ENCODE peak calls at places on chromosomes 2 and 18, in seven cellular contexts. Q is left ventricle myocardium inferior; S is SK-N-SH; B is Karpas-422; F is hepatocyte; N is heart left ventricle; V is naive thymus-derived CD4-positive, alpha-beta T cell. G is an unnamed sample.

GRCh38 chr2:42777883-42778805 is 14.2 kb upstream of the OXER1 start:
- DNase-seq in V (peak), N (no peak), F (no peak), Q (no peak), S (no peak), B (no peak), G (no peak)

GRCh38 chr2:226077031-226077430 is 677.5 kb downstream of the NYAP2 start:
- DNase-seq in V (no peak), B (no peak), S (no peak), Q (no peak), N (no peak), F (no peak), G (no peak)

GRCh38 chr2:185108588-185108987 is 510.3 kb downstream of the ZNF804A start:
- DNase-seq in N (no peak), F (no peak), V (no peak), S (no peak), Q (no peak), B (no peak), G (no peak)

GRCh38 chr2:120373424-120373823 is 27.5 kb downstream of the INHBB start:
- DNase-seq in N (peak), V (no peak), B (no peak), Q (no peak), F (no peak), S (no peak), G (no peak)

GRCh38 chr2:108370080-108370479 is 7.7 kb upstream of the SULT1C4 start:
- DNase-seq in B (no peak), F (peak), V (no peak), Q (no peak), N (no peak), S (no peak), G (no peak)

GRCh38 chr2:84781942-84782716 is 98.8 kb downstream of the TRABD2A start:
- DNase-seq in B (peak), S (no peak), Q (no peak), F (peak), V (peak), N (no peak), G (no peak)

GRCh38 chr2:196415384-196415783 is 224.1 kb upstream of the CCDC150 start:
- DNase-seq in F (no peak), S (no peak), V (peak), Q (no peak), B (peak), N (no peak), G (no peak)

GRCh38 chr2:214465386-214466146 is 54.7 kb downstream of the VWC2L start:
- DNase-seq in B (no peak), S (no peak), F (peak), Q (peak), V (no peak), N (peak), G (no peak)

GRCh38 chr2:57146951-57147350 is 899.7 kb upstream of the VRK2 start:
- DNase-seq in Q (no peak), S (no peak), B (no peak), V (no peak), N (no peak), F (no peak), G (no peak)

GRCh38 chr2:137950238-137950637 is 14.0 kb upstream of the HNMT start:
- DNase-seq in F (no peak), N (no peak), B (no peak), V (no peak), S (no peak), Q (no peak), G (no peak)

GRCh38 chr2:60515751-60516226 is 37.7 kb downstream of the BCL11A start:
- DNase-seq in N (no peak), Q (no peak), V (no peak), S (no peak), B (peak), F (peak), G (peak)

GRCh38 chr18:47999801-48000248 is 69.4 kb upstream of the SMAD2 start:
- DNase-seq in Q (no peak), F (no peak), S (no peak), B (peak), N (no peak), V (no peak), G (no peak)

GRCh38 chr2:104447831-104448434 is 406.0 kb upstream of the POU3F3 start:
- DNase-seq in B (peak), Q (no peak), F (no peak), S (no peak), V (peak), N (no peak), G (no peak)

DNA sequence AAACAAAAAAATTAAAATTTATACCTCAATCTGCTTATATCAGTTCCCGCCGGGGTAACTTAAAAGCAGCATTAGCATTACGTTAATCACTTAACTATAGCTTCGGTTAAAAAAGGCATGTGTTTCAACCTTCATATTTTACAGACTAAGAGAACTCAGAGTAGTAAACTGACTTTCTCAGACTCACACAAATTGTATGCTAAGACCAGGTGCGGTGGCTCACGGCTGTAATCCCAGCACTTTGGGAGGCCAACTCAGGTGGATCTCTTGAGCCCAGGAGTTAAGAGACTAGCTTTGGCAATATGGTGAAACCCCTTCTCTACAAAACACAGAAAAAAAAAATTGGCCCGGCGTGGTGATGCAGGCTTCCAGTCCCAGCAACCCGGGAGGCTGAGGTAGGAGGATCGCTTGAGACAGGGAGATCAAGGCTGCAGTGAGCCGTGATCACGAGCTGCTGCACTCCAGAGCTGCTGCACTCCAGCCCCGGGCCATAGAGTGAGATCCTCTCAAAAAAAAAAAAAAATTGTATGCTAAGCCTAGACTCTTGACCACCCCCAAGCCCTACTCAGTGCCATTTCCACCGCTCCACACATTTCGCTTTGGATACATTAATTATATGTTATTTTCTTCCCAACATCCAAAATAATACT is 2.4 kb downstream of the HNRNPLL start:
- DNase-seq in B (peak), V (no peak), N (no peak), Q (no peak), S (peak), F (peak), G (no peak)
- H3K4me3 ChIP-seq in B (peak), V (peak), N (peak), Q (peak), S (peak), F (peak), G (no peak)

GRCh38 chr2:73928995-73929394 is 2.3 kb downstream of the DGUOK start:
- DNase-seq in B (no peak), F (no peak), N (no peak), Q (no peak), V (no peak), S (no peak), G (no peak)
- H3K4me3 ChIP-seq in B (peak), F (no peak), N (no peak), Q (no peak), V (peak), S (peak), G (peak)

GRCh38 chr2:221102896-221103688 is 469.0 kb downstream of the EPHA4 start:
- DNase-seq in N (no peak), V (no peak), B (no peak), S (no peak), Q (no peak), F (no peak), G (no peak)

GRCh38 chr2:221107424-221107823 is 464.7 kb downstream of the EPHA4 start:
- DNase-seq in Q (no peak), N (no peak), B (no peak), F (no peak), V (no peak), S (no peak), G (no peak)

GRCh38 chr2:221103930-221104329 is 468.2 kb downstream of the EPHA4 start:
- DNase-seq in F (no peak), V (no peak), Q (peak), B (no peak), N (no peak), S (no peak), G (no peak)

GRCh38 chr2:221106241-221106640 is 465.9 kb downstream of the EPHA4 start:
- DNase-seq in Q (no peak), B (no peak), S (no peak), N (no peak), V (no peak), F (no peak), G (no peak)

DNA sequence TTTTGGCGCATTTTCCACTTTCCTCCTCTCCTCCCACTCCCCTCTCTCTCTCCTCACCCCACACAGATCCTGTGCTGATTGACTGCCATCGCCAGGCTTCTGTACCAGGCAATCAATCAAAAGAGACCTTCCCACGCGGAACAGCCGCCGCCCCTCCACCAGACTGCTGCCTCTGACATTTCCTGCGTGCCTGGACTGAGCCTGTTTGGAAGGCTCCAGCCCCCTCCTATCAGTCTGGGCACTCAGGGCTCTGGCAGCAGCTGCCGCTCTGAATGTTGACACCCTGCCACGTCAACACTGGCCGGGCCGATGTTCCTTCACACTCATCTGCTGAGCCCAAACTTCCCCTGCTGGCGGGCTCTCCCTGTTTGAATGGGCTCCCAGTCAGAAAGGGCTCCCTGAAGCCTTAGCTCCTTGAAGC is 467.7 kb downstream of the EPHA4 start:
- DNase-seq in F (peak), V (no peak), B (no peak), S (no peak), N (peak), Q (peak), G (peak)
- H3K4me3 ChIP-seq in F (no peak), V (no peak), B (no peak), S (no peak), N (no peak), Q (peak), G (no peak)

GRCh38 chr2:88452151-88452851 is at the start of gene FOXI3:
- DNase-seq in Q (no peak), B (no peak), V (no peak), S (peak), N (no peak), F (peak), G (no peak)
- H3K4me3 ChIP-seq in Q (peak), B (no peak), V (no peak), S (no peak), N (peak), F (no peak), G (no peak)

DNA sequence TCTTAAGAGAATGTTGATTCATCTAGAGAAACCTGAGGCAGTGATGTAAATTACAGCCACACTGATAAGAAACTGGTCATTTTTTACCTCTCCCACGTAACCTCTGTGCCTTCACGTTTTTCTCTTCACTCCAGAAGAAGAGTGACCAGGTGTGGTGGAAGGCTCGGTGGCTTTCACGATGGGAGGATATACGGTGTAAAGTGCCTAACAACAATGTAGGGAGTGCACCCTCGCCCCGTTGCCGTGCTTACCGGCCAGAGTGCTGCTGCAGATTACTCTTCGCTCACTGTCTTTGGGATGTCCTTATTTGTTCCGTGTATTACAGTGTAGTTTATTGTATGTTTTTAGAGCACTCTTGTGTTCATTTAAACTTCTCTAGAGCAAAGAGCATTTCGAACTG is 46.5 kb downstream of the NCK2 start:
- DNase-seq in N (no peak), Q (no peak), F (no peak), B (no peak), S (no peak), V (no peak), G (no peak)
- H3K4me3 ChIP-seq in N (no peak), Q (no peak), F (no peak), B (no peak), S (no peak), V (peak), G (no peak)

GRCh38 chr2:27398962-27399361 is 10.4 kb downstream of the PPM1G start:
- DNase-seq in Q (no peak), V (no peak), F (no peak), B (no peak), S (no peak), N (no peak), G (no peak)
- H3K4me3 ChIP-seq in Q (no peak), V (no peak), F (no peak), B (no peak), S (no peak), N (no peak), G (no peak)

DNA sequence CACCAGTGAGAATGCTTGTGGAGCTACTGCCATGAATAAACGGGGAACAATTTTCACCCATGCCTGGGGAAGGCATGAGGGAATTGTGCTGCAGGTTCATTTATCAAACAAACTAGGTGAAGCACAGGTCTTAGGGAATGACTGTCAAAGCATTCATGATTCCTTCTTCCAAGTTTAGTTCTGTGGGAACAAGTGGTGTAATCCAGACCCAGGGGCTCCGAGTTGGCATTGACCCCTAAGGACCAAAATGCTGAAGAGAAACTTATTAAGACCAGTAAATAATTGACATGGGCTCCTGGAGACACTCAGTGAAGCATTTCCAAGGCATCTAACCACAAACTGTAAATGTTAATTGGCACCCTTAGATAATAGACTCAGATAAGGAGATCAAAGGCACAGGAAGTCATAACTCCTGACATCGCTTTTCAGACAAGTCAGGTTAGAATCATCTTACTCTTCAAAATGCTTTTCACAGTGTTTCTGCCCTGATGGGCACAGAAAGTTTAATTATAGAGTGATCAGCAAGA is 96.9 kb downstream of the SPP2 start:
- DNase-seq in B (no peak), V (peak), Q (no peak), F (no peak), S (no peak), N (no peak), G (no peak)
- H3K4me3 ChIP-seq in B (no peak), V (peak), Q (no peak), F (no peak), S (no peak), N (no peak), G (no peak)

G was measured in GM06990.